ENCODE peak calls at places on chromosomes 13 and 19, in seven cellular contexts. H is cardiac muscle cell, N is heart left ventricle, P is Panc1, V is H9, Y is thyroid gland, C is substantia nigra. D is an unnamed sample.
A peak's percentile ranks its signal among the peaks of the same experiment; 100 is the strongest.

GRCh38 chr19:1130801-1131717 is 27.3 kb downstream of the GPX4 start:
- DNase-seq in H (no peak), N (no peak), P (no peak), V (no peak), Y (no peak), C (no peak), D (no peak)

GRCh38 chr19:16462757-16463250 is 9.0 kb downstream of the EPS15L1 start:
- DNase-seq in H (no peak), N (no peak), P (peak; percentile 17), V (no peak), Y (peak; percentile 30), C (no peak), D (no peak)

GRCh38 chr19:36112678-36113077 is 1.7 kb downstream of the OVOL3 start:
- DNase-seq in H (no peak), N (no peak), P (no peak), V (no peak), Y (no peak), C (no peak), D (no peak)

GRCh38 chr13:52348983-52349780 is 56.8 kb downstream of the THSD1 start:
- DNase-seq in H (no peak), N (no peak), P (peak; percentile 15), V (no peak), Y (no peak), C (no peak), D (no peak)

GRCh38 chr13:50224534-50224933 is 209.3 kb downstream of the KCNRG start:
- DNase-seq in H (no peak), N (no peak), P (no peak), V (no peak), Y (no peak), C (no peak), D (no peak)

GRCh38 chr19:28289294-28290063 is 923.5 kb downstream of the UQCRFS1 start:
- DNase-seq in H (no peak), N (no peak), P (no peak), V (no peak), Y (no peak), C (peak; percentile 30), D (peak; percentile 56)

GRCh38 chr13:30465541-30466357 is at the start of gene HMGB1:
- DNase-seq in H (peak; percentile 99), N (peak; percentile 98), P (peak; percentile 82), V (peak; percentile 99), Y (peak; percentile 99), C (peak; percentile 98), D (peak; percentile 100)

GRCh38 chr19:3365447-3366103 is 808 bp upstream of the NFIC start:
- DNase-seq in H (no peak), N (peak; percentile 79), P (no peak), V (peak; percentile 27), Y (peak; percentile 70), C (no peak), D (peak; percentile 83)

GRCh38 chr19:55146648-55147218 is 2.3 kb downstream of the TNNT1 start:
- DNase-seq in H (peak; percentile 37), N (peak; percentile 60), P (no peak), V (peak; percentile 95), Y (no peak), C (no peak), D (no peak)
- H3K27ac ChIP-seq in H (no peak overlapping the region), N (no peak overlapping the region), P (peak overlapping the region; percentile 55), V (no peak overlapping the region), Y (no peak overlapping the region), C (no peak overlapping the region), D (peak overlapping the region; percentile 4)

DNA sequence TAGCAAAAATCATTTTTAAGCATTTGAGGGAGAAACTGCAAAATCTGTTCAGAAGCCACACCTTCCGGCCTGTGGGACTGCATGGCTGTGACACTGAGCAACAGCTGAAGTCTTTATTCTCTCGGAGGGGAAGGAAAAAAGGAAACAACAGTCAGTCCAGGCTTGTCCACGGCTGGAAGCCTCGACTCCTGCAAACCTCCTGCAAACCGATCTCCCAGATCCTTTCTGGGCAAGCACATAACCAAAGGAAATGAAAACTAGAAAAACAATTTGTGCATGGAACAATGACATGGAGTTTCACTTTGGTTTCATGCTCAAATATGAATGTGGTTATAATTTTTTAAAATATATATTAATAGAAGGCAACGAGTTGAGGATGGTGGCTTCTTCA is 1.0 kb downstream of the COL4A1 start:
- DNase-seq in H (no peak), N (no peak), P (no peak), V (peak; percentile 13), Y (peak; percentile 48), C (no peak), D (no peak)
- H3K27ac ChIP-seq in H (no peak overlapping the region), N (peak overlapping the region; percentile 98), P (no peak overlapping the region), V (no peak overlapping the region), Y (peak overlapping the region; percentile 90), C (no peak overlapping the region), D (peak overlapping the region; percentile 85)

DNA sequence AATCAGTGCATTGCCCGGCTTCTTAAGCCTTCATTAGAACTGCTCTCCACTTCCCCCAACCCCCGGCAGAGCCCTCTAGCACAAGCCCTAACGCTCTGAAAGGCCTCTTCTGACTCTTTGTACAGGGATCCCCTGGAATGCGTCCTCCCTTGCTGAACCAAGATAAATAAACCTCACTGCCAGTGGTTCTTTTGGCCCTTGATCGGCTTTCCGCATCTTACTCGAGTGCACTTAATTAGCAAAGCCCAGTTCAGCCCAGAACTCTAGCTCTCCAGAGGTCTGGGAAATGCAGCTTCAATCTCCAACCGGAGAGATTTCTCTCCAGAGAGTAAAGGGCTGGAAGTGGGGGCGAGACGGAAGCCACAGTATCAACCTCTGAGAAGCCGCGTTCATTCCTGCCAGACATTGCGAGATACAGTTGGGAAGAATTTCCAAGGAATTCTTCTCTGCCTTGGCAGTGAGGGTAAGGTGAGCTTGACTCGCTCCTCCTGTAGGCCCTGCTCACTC is 8.7 kb upstream of the ZNF444 start:
- DNase-seq in H (peak; percentile 72), N (no peak), P (no peak), V (no peak), Y (peak; percentile 87), C (no peak), D (peak; percentile 67)
- H3K27ac ChIP-seq in H (peak overlapping the region; percentile 92), N (no peak overlapping the region), P (peak overlapping the region; percentile 35), V (no peak overlapping the region), Y (peak overlapping the region; percentile 92), C (no peak overlapping the region), D (no peak overlapping the region)

GRCh38 chr19:12166596-12166995 is 3.7 kb downstream of the ZNF136 start:
- DNase-seq in H (no peak), N (no peak), P (no peak), V (no peak), Y (no peak), C (no peak), D (no peak)

GRCh38 chr19:12162513-12162881 is 399 bp upstream of the ZNF136 start:
- DNase-seq in H (no peak), N (no peak), P (no peak), V (no peak), Y (no peak), C (no peak), D (no peak)

GRCh38 chr19:12159773-12160414 is 3.0 kb upstream of the ZNF136 start:
- DNase-seq in H (no peak), N (no peak), P (no peak), V (peak; percentile 36), Y (no peak), C (no peak), D (peak; percentile 73)

GRCh38 chr19:12163841-12164240 is 945 bp downstream of the ZNF136 start:
- DNase-seq in H (no peak), N (no peak), P (no peak), V (no peak), Y (no peak), C (no peak), D (no peak)

DNA sequence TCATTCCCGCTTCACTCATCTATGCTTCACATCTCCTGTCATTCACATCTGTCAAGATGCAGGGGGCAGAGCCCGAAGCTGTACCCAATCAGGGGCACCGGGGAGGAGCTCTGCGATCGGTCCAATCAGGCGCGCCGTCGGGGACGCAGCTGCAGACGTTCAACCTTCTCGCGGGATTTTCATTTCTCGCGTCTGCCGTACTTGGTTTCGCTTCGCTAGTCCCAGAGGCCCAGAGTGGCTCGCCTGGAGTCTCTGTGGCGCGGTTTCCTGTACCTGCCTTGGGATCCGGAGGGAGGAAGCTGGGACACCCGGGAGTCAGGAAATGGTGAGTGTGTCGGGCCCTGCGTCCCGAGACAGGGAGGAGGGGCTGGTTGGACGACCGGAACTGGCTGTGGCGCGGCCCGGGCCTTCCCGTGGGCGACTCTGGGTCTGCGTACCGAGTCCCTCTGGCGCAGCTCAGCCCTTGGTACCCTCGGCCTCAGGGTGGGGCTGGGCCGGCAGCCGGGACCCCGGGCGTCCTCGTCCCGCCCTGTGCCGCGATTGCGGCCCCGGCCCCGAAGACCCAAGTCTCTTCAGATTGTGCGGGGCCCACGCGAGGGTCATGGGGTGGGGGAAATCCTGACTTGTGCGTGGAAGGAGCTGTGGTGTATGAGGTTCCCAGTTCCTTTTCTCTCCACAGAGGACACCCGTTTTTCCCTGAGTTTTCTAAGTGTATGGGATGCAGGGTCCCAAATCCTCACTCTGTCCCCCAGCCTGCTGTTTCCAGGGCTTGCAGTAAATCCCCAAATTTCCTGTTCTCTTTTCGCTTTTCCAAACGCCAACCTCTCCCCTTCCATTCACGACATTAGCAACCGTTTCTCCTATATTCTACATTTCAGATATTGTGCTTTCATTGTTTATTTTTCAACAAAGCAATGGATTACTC is at the start of gene ZNF136:
- DNase-seq in H (peak; percentile 96), N (peak; percentile 96), P (no peak), V (peak; percentile 97), Y (peak; percentile 96), C (peak; percentile 83), D (peak; percentile 97)
- H3K27ac ChIP-seq in H (peak within 1 kb of the TSS; percentile 98), N (peak within 1 kb of the TSS; percentile 98), P (peak within 1 kb of the TSS; percentile 88), V (peak within 1 kb of the TSS; percentile 3), Y (peak within 1 kb of the TSS; percentile 89), C (peak within 1 kb of the TSS; percentile 75), D (peak within 1 kb of the TSS; percentile 92)

DNA sequence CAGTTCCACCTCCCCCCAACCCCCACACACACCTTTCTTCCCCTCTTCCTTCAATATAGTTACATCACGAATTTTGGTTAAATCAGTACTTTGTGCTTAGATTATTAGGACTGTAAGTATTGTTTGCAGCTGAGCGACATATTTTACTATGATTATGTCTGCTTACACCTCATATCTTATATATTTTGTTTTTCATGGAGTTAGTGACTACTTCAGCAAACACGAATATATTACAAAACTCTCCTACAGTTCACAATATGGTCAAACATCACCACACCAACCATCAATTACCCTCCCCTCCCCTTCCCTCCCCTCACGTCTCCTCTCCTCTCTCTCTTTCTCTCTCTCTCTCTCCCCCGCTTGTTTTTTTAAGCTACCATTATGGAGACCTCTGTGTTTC is 152.9 kb downstream of the TBC1D4 start:
- DNase-seq in H (no peak), N (no peak), P (no peak), V (no peak), Y (no peak), C (no peak), D (no peak)
- H3K27ac ChIP-seq in H (no peak overlapping the region), N (no peak overlapping the region), P (no peak overlapping the region), V (no peak overlapping the region), Y (no peak overlapping the region), C (no peak overlapping the region), D (no peak overlapping the region)